ENCODE peak calls at places on chromosomes 16 and 17, in four cellular contexts. K, L, S and F are unnamed samples.

GRCh38 chr16:68920349-68920748 is 77.0 kb downstream of the TANGO6 start:
- DNase-seq in S (no peak), K (no peak), L (no peak), F (no peak)

GRCh38 chr16:9134739-9135138 is 43.3 kb downstream of the HAPSTR1 start:
- DNase-seq in S (peak; percentile 59), K (peak; percentile 46), L (no peak), F (no peak)

GRCh38 chr17:76969598-76970172 is 101.5 kb downstream of the MGAT5B start:
- DNase-seq in L (no peak), S (no peak), K (no peak), F (peak; percentile 18)

GRCh38 chr17:8158267-8159031 is 4.3 kb downstream of the VAMP2 start:
- DNase-seq in K (peak; percentile 80), S (peak; percentile 95), L (peak; percentile 91), F (no peak)

GRCh38 chr17:13266596-13266995 is 248.8 kb upstream of the ELAC2 start:
- DNase-seq in S (no peak), K (no peak), L (no peak), F (no peak)

GRCh38 chr17:45825792-45826191 is 18.9 kb upstream of the SPPL2C start:
- DNase-seq in K (no peak), L (no peak), S (no peak), F (no peak)

GRCh38 chr17:66805567-66805966 is 29.4 kb upstream of the CACNG5 start:
- DNase-seq in S (no peak), K (no peak), L (no peak), F (no peak)

GRCh38 chr16:26976913-26977312 is 89.8 kb upstream of the C16orf82 start:
- DNase-seq in K (no peak), L (no peak), S (no peak), F (no peak)

GRCh38 chr16:11349599-11350276 is 4.5 kb downstream of the RMI2 start:
- DNase-seq in K (no peak), L (no peak), S (peak; percentile 86), F (no peak)

GRCh38 chr17:42312285-42313130 is 24.2 kb downstream of the STAT5A start:
- DNase-seq in S (peak; percentile 92), K (peak; percentile 78), L (peak; percentile 84), F (peak; percentile 60)